ENCODE peak calls at places on chromosomes 1 and 21, in seven cellular contexts. P is IMR-90, Z is prostate gland, N is thoracic aorta, F is GM23248, T is aorta, W is heart left ventricle. U is an unnamed sample.

GRCh38 chr1:236016782-236017400 is 48.0 kb downstream of the NID1 start:
- DNase-seq in P (peak; percentile 52), W (no peak), F (peak; percentile 67), Z (no peak), T (no peak), N (no peak), U (no peak)

GRCh38 chr1:62180649-62181048 is 14.0 kb upstream of the L1TD1 start:
- DNase-seq in F (no peak), P (no peak), N (no peak), W (no peak), T (no peak), Z (peak; percentile 18), U (no peak)

GRCh38 chr21:24375201-24375600 is 1232.1 kb downstream of the MRPL39 start:
- DNase-seq in P (no peak), N (no peak), Z (no peak), F (no peak), W (no peak), T (peak; percentile 38), U (no peak)

GRCh38 chr1:233587958-233588799 is 25.7 kb upstream of the KCNK1 start:
- DNase-seq in F (no peak), Z (no peak), N (no peak), P (no peak), W (no peak), T (no peak), U (no peak)

GRCh38 chr1:54800899-54801759 is at the start of gene TTC22:
- DNase-seq in Z (peak; percentile 75), W (no peak), F (peak; percentile 60), N (no peak), P (no peak), T (no peak), U (no peak)

GRCh38 chr1:20280906-20281305 is 9.8 kb upstream of the VWA5B1 start:
- DNase-seq in T (no peak), P (no peak), Z (no peak), F (no peak), W (no peak), N (no peak), U (no peak)

GRCh38 chr1:244802041-244802440 is 33.4 kb upstream of the COX20 start:
- DNase-seq in F (no peak), Z (no peak), T (no peak), P (no peak), W (no peak), N (no peak), U (no peak)

GRCh38 chr1:215636258-215636965 is 69.3 kb downstream of the KCTD3 start:
- DNase-seq in Z (peak; percentile 10), N (no peak), P (peak; percentile 65), T (no peak), F (peak; percentile 84), W (no peak), U (peak; percentile 66)

GRCh38 chr1:7956218-7957032 is 5.1 kb upstream of the PARK7 start:
- DNase-seq in Z (no peak), T (no peak), W (no peak), F (peak; percentile 83), P (peak; percentile 91), N (no peak), U (peak; percentile 39)

GRCh38 chr1:154736840-154737239 is 128.9 kb upstream of the ADAR start:
- DNase-seq in N (no peak), P (peak; percentile 80), F (peak; percentile 94), Z (no peak), W (no peak), T (no peak), U (peak; percentile 62)

GRCh38 chr21:43930074-43930847 is 65.2 kb downstream of the AGPAT3 start:
- DNase-seq in T (no peak), N (no peak), W (no peak), P (no peak), F (no peak), Z (no peak), U (no peak)

GRCh38 chr1:180227843-180228647 is 2.0 kb upstream of the LHX4 start:
- DNase-seq in F (no peak), Z (no peak), P (no peak), N (no peak), W (no peak), T (no peak), U (no peak)

GRCh38 chr1:160096491-160097116 is 1.8 kb downstream of the IGSF8 start:
- DNase-seq in T (peak; percentile 56), Z (no peak), F (peak; percentile 90), P (peak; percentile 52), N (no peak), W (no peak), U (no peak)

GRCh38 chr1:116686175-116686574 is 18.6 kb upstream of the IGSF3 start:
- DNase-seq in F (no peak), W (no peak), P (no peak), T (no peak), Z (no peak), N (no peak), U (no peak)

GRCh38 chr1:19750882-19751276 is 48.8 kb downstream of the TMCO4 start:
- DNase-seq in N (no peak), F (no peak), P (no peak), W (no peak), T (no peak), Z (no peak), U (no peak)

GRCh38 chr1:210417881-210418280 is 89.2 kb downstream of the HHAT start:
- DNase-seq in N (no peak), F (no peak), W (no peak), T (no peak), Z (no peak), P (no peak), U (no peak)

GRCh38 chr1:39158330-39159086 is 46.0 kb upstream of the MACF1 start:
- DNase-seq in N (no peak), Z (peak; percentile 62), W (no peak), P (peak; percentile 74), F (no peak), T (no peak), U (peak; percentile 21)

GRCh38 chr1:235989105-235989504 is 75.8 kb downstream of the NID1 start:
- DNase-seq in P (no peak), F (no peak), Z (no peak), N (no peak), T (no peak), W (no peak), U (no peak)

GRCh38 chr1:10522324-10522860 is 47.6 kb downstream of the PEX14 start:
- DNase-seq in T (no peak), N (no peak), Z (no peak), F (peak; percentile 23), P (no peak), W (no peak), U (no peak)

GRCh38 chr21:42042651-42043050 is 28.5 kb upstream of the UMODL1 start:
- DNase-seq in W (no peak), N (no peak), T (no peak), P (no peak), Z (no peak), F (no peak), U (no peak)

GRCh38 chr1:43225168-43225567 is 44.6 kb upstream of the TMEM125 start:
- DNase-seq in F (peak; percentile 53), W (no peak), N (no peak), T (no peak), Z (no peak), P (no peak), U (peak; percentile 12)

GRCh38 chr1:117838911-117839310 is 90.5 kb downstream of the GDAP2 start:
- DNase-seq in Z (no peak), W (no peak), F (peak; percentile 89), T (no peak), N (no peak), P (peak; percentile 85), U (no peak)

GRCh38 chr1:116826818-116827606 is 72.8 kb downstream of the CD2 start:
- DNase-seq in F (no peak), P (peak; percentile 7), N (no peak), Z (no peak), T (no peak), W (no peak), U (peak; percentile 12)

GRCh38 chr1:181423301-181423918 is 59.9 kb upstream of the CACNA1E start:
- DNase-seq in F (peak; percentile 65), T (no peak), P (peak; percentile 14), W (no peak), Z (no peak), N (no peak), U (peak; percentile 33)

GRCh38 chr1:78490861-78491310 is at the start of gene PTGFR:
- DNase-seq in P (peak; percentile 36), F (peak; percentile 73), W (no peak), N (no peak), T (peak; percentile 56), Z (no peak), U (peak; percentile 85)

GRCh38 chr21:38227401-38227800 is 29.4 kb upstream of the KCNJ15 start:
- DNase-seq in Z (peak; percentile 1), F (no peak), N (no peak), P (peak; percentile 11), T (no peak), W (no peak), U (no peak)
- H3K9me3 ChIP-seq in Z (no peaks in the 10 kb centered on the region), F (peaks cover 13% of the 10 kb centered on the region), N (peaks cover 52% of the 10 kb centered on the region), P (peaks cover 42% of the 10 kb centered on the region), T (peaks cover 15% of the 10 kb centered on the region), W (peaks cover 72% of the 10 kb centered on the region), U (peaks cover 76% of the 10 kb centered on the region)

GRCh38 chr21:45715441-45715840 is 71.9 kb downstream of the PCBP3 start:
- DNase-seq in T (no peak), F (no peak), W (no peak), Z (no peak), P (no peak), N (no peak), U (no peak)
- H3K9me3 ChIP-seq in T (peaks cover 6% of the 10 kb centered on the region), F (no peaks in the 10 kb centered on the region), W (peaks cover 21% of the 10 kb centered on the region), Z (no peaks in the 10 kb centered on the region), P (no peaks in the 10 kb centered on the region), N (peaks cover 4% of the 10 kb centered on the region), U (peaks cover 22% of the 10 kb centered on the region)

GRCh38 chr1:196896355-196896754 is 8.5 kb downstream of the CFHR4 start:
- DNase-seq in Z (no peak), P (no peak), W (no peak), N (no peak), T (no peak), F (no peak), U (no peak)

GRCh38 chr1:196902344-196902743 is 14.5 kb downstream of the CFHR4 start:
- DNase-seq in Z (no peak), F (no peak), W (no peak), N (no peak), P (no peak), T (no peak), U (no peak)

DNA sequence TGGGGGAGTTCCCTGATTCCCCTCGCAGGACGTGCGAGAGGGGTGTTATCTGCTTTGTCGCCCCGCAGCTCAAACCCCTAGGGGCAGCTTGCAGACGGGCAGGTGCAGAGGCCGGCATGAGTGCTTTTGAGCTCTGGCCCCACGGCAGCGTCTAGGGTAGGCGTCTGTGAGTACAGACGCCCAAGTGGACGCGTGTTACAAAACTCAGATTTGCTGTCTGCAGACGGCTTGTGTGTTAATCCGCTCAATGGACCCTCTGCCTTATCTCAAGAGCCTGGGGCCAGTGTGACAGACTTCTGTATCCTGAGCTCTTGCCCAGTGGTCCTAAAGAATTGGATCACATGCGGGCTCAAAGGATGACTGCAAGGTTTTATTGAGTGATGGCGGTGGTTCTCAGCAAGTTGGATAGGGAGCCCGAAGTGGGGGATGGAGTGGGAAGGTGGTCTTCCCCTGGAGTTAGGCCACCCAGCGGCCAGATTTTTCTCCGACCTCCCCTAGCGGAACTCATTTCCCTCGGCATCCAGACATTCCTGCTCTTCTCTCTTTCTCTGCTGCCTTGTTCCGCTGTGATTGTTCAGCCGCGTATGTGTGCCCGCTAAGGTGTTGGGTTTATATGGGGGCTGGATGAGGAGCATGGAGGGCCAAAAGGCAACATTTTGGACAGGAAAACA is 9.4 kb downstream of the CFHR4 start:
- DNase-seq in F (peak; percentile 17), N (no peak), T (no peak), P (no peak), Z (no peak), W (no peak), U (peak; percentile 3)
- H3K9me3 ChIP-seq in F (no peaks in the 10 kb centered on the region), N (no peaks in the 10 kb centered on the region), T (peaks cover 2% of the 10 kb centered on the region), P (no peaks in the 10 kb centered on the region), Z (no peaks in the 10 kb centered on the region), W (no peaks in the 10 kb centered on the region), U (no peaks in the 10 kb centered on the region)

GRCh38 chr21:30942192-30942591 is 60.8 kb upstream of the KRTAP11-1 start:
- DNase-seq in T (no peak), W (no peak), N (no peak), F (no peak), Z (no peak), P (no peak), U (no peak)
- H3K9me3 ChIP-seq in T (no peaks in the 10 kb centered on the region), W (no peaks in the 10 kb centered on the region), N (no peaks in the 10 kb centered on the region), F (no peaks in the 10 kb centered on the region), Z (no peaks in the 10 kb centered on the region), P (peaks cover 19% of the 10 kb centered on the region), U (no peaks in the 10 kb centered on the region)

U was measured in MG63.